ENCODE peak calls at places on chromosomes 2 and 18, in five cellular contexts. T is dorsolateral prefrontal cortex; Q is stimulated activated naive CD4-positive, alpha-beta T cell; G is A673; M is stimulated activated naive CD8-positive, alpha-beta T cell treated with anti-CD3 and anti-CD28 coated beads, Interleukin-15, amount 100 ng/mL, for 72 hours. C is an unnamed sample.

GRCh38 chr2:98757904-98758421 is 27.0 kb upstream of the MGAT4A start:
- DNase-seq in T (peak; percentile 49), Q (peak; percentile 68), G (no peak), M (peak; percentile 52), C (peak; percentile 77)

GRCh38 chr2:71830497-71831207 is 317.0 kb downstream of the CYP26B1 start:
- DNase-seq in T (no peak), Q (no peak), G (no peak), M (no peak), C (no peak)

GRCh38 chr2:67574230-67574629 is 177.1 kb downstream of the ETAA1 start:
- DNase-seq in T (no peak), Q (no peak), G (peak; percentile 76), M (no peak), C (no peak)

GRCh38 chr2:115609978-115610377 is 1167.5 kb downstream of the DPP10 start:
- DNase-seq in T (no peak), Q (no peak), G (no peak), M (no peak), C (no peak)

GRCh38 chr18:26468931-26469340 is 79.4 kb downstream of the KCTD1 start:
- DNase-seq in T (no peak), Q (no peak), G (peak; percentile 53), M (no peak), C (no peak)

GRCh38 chr18:61606068-61606660 is 272.9 kb downstream of the CDH20 start:
- DNase-seq in T (no peak), Q (no peak), G (peak; percentile 93), M (no peak), C (no peak)

GRCh38 chr18:12041561-12041960 is 52.1 kb upstream of the ANKRD62 start:
- DNase-seq in T (no peak), Q (no peak), G (no peak), M (no peak), C (no peak)

GRCh38 chr2:170929686-170930050 is 615 bp downstream of the GORASP2 start:
- DNase-seq in T (peak; percentile 14), Q (no peak), G (peak; percentile 38), M (no peak), C (no peak)

GRCh38 chr2:7961550-7961949 is 720.3 kb upstream of the ID2 start:
- DNase-seq in T (no peak), Q (no peak), G (no peak), M (no peak), C (no peak)

GRCh38 chr18:50866765-50867164 is 12.2 kb upstream of the ME2 start:
- DNase-seq in T (no peak), Q (no peak), G (no peak), M (no peak), C (no peak)

GRCh38 chr2:27006602-27007415 is 26.0 kb upstream of the TMEM214 start:
- DNase-seq in T (no peak), Q (no peak), G (no peak), M (no peak), C (no peak)

GRCh38 chr18:1412660-1413659 is 508.3 kb downstream of the ADCYAP1 start:
- DNase-seq in T (peak; percentile 32), Q (no peak), G (no peak), M (no peak), C (no peak)

GRCh38 chr2:122081743-122082142 is 326.3 kb downstream of the TSN start:
- DNase-seq in T (no peak), Q (no peak), G (no peak), M (no peak), C (no peak)

GRCh38 chr2:29983308-29983707 is 61.9 kb upstream of the ALK start:
- DNase-seq in T (no peak), Q (no peak), G (peak; percentile 23), M (no peak), C (no peak)

GRCh38 chr2:187995556-187995955 is 296.1 kb upstream of the GULP1 start:
- DNase-seq in T (no peak), Q (no peak), G (no peak), M (no peak), C (no peak)

GRCh38 chr2:63537306-63537705 is 51.0 kb downstream of the WDPCP start:
- DNase-seq in T (no peak), Q (no peak), G (no peak), M (no peak), C (no peak)

C was measured in central memory CD4-positive, alpha-beta T cell.